ENCODE peak calls at places on chromosomes 1 and 21, in six cellular contexts. One of them, this sample, is unnamed.

GRCh38 chr21:24367936-24368335 is 1239.3 kb downstream of the MRPL39 start:
- DNase-seq in lower lobe of right lung: no peak
- DNase-seq in tibial nerve: no peak
- DNase-seq in MM.1S: no peak
- DNase-seq in transverse colon: no peak
- DNase-seq in fibroblast of pulmonary artery: peak
- DNase-seq in this sample: peak

GRCh38 chr1:171711643-171712042 is 30.2 kb downstream of the VAMP4 start:
- DNase-seq in lower lobe of right lung: no peak
- DNase-seq in tibial nerve: no peak
- DNase-seq in MM.1S: no peak
- DNase-seq in transverse colon: no peak
- DNase-seq in fibroblast of pulmonary artery: no peak
- DNase-seq in this sample: no peak

GRCh38 chr1:117661027-117661426 is 55.2 kb downstream of the TENT5C start:
- DNase-seq in lower lobe of right lung: no peak
- DNase-seq in tibial nerve: no peak
- DNase-seq in MM.1S: peak
- DNase-seq in transverse colon: no peak
- DNase-seq in fibroblast of pulmonary artery: no peak
- DNase-seq in this sample: no peak

GRCh38 chr1:96843196-96843595 is 121.6 kb downstream of the PTBP2 start:
- DNase-seq in lower lobe of right lung: no peak
- DNase-seq in tibial nerve: no peak
- DNase-seq in MM.1S: no peak
- DNase-seq in transverse colon: no peak
- DNase-seq in fibroblast of pulmonary artery: peak
- DNase-seq in this sample: no peak

GRCh38 chr1:71666609-71667008 is 585.8 kb upstream of the ZRANB2 start:
- DNase-seq in lower lobe of right lung: no peak
- DNase-seq in tibial nerve: no peak
- DNase-seq in MM.1S: no peak
- DNase-seq in transverse colon: no peak
- DNase-seq in fibroblast of pulmonary artery: peak
- DNase-seq in this sample: no peak

GRCh38 chr1:179025975-179026812 is 500 bp downstream of the FAM20B start:
- DNase-seq in lower lobe of right lung: peak
- DNase-seq in tibial nerve: peak
- DNase-seq in MM.1S: peak
- DNase-seq in transverse colon: peak
- DNase-seq in fibroblast of pulmonary artery: peak
- DNase-seq in this sample: no peak

GRCh38 chr1:30033276-30034104 is 689.9 kb downstream of the MATN1 start:
- DNase-seq in lower lobe of right lung: no peak
- DNase-seq in tibial nerve: no peak
- DNase-seq in MM.1S: no peak
- DNase-seq in transverse colon: no peak
- DNase-seq in fibroblast of pulmonary artery: no peak
- DNase-seq in this sample: no peak

GRCh38 chr21:43740497-43741156 is 21.7 kb downstream of the PDXK start:
- DNase-seq in lower lobe of right lung: peak
- DNase-seq in tibial nerve: peak
- DNase-seq in MM.1S: no peak
- DNase-seq in transverse colon: peak
- DNase-seq in fibroblast of pulmonary artery: peak
- DNase-seq in this sample: no peak

GRCh38 chr1:198605880-198606458 is 32.9 kb upstream of the PTPRC start:
- DNase-seq in lower lobe of right lung: no peak
- DNase-seq in tibial nerve: no peak
- DNase-seq in MM.1S: no peak
- DNase-seq in transverse colon: no peak
- DNase-seq in fibroblast of pulmonary artery: no peak
- DNase-seq in this sample: peak

GRCh38 chr21:38083534-38083933 is 167.3 kb upstream of the KCNJ6 start:
- DNase-seq in lower lobe of right lung: no peak
- DNase-seq in tibial nerve: no peak
- DNase-seq in MM.1S: no peak
- DNase-seq in transverse colon: no peak
- DNase-seq in fibroblast of pulmonary artery: no peak
- DNase-seq in this sample: no peak

GRCh38 chr1:11180342-11180744 is 8.8 kb upstream of the ANGPTL7 start:
- DNase-seq in lower lobe of right lung: no peak
- DNase-seq in tibial nerve: no peak
- DNase-seq in MM.1S: no peak
- DNase-seq in transverse colon: no peak
- DNase-seq in fibroblast of pulmonary artery: peak
- DNase-seq in this sample: peak

GRCh38 chr1:77280962-77281361 is 857 bp upstream of the AK5 start:
- DNase-seq in lower lobe of right lung: no peak
- DNase-seq in tibial nerve: no peak
- DNase-seq in MM.1S: no peak
- DNase-seq in transverse colon: no peak
- DNase-seq in fibroblast of pulmonary artery: no peak
- DNase-seq in this sample: no peak

GRCh38 chr1:171279234-171279633 is 30.9 kb downstream of the FMO1 start:
- DNase-seq in lower lobe of right lung: no peak
- DNase-seq in tibial nerve: no peak
- DNase-seq in MM.1S: no peak
- DNase-seq in transverse colon: no peak
- DNase-seq in fibroblast of pulmonary artery: no peak
- DNase-seq in this sample: no peak

GRCh38 chr1:59699227-59699847 is 115.4 kb upstream of the HOOK1 start:
- DNase-seq in lower lobe of right lung: no peak
- DNase-seq in tibial nerve: no peak
- DNase-seq in MM.1S: peak
- DNase-seq in transverse colon: no peak
- DNase-seq in fibroblast of pulmonary artery: peak
- DNase-seq in this sample: peak

GRCh38 chr1:89126234-89126580 is 293 bp upstream of the GBP2 start:
- DNase-seq in lower lobe of right lung: no peak
- DNase-seq in tibial nerve: no peak
- DNase-seq in MM.1S: no peak
- DNase-seq in transverse colon: no peak
- DNase-seq in fibroblast of pulmonary artery: no peak
- DNase-seq in this sample: no peak

GRCh38 chr1:69567847-69568434 is at the start of gene LRRC7:
- DNase-seq in lower lobe of right lung: no peak
- DNase-seq in tibial nerve: no peak
- DNase-seq in MM.1S: peak
- DNase-seq in transverse colon: no peak
- DNase-seq in fibroblast of pulmonary artery: no peak
- DNase-seq in this sample: no peak

GRCh38 chr1:80248886-80249285 is 1242.4 kb upstream of the ADGRL4 start:
- DNase-seq in lower lobe of right lung: no peak
- DNase-seq in tibial nerve: no peak
- DNase-seq in MM.1S: no peak
- DNase-seq in transverse colon: no peak
- DNase-seq in fibroblast of pulmonary artery: peak
- DNase-seq in this sample: no peak
- TF ChIP-seq CTCF in lower lobe of right lung: no peak
- TF ChIP-seq CTCF in tibial nerve: no peak
- TF ChIP-seq CTCF in MM.1S: no peak
- TF ChIP-seq CTCF in transverse colon: no peak
- TF ChIP-seq CTCF in fibroblast of pulmonary artery: no peak
- TF ChIP-seq CTCF in this sample: no peak

GRCh38 chr1:36622741-36623648 is 140.3 kb upstream of the CSF3R start:
- DNase-seq in lower lobe of right lung: no peak
- DNase-seq in tibial nerve: no peak
- DNase-seq in MM.1S: no peak
- DNase-seq in transverse colon: peak
- DNase-seq in fibroblast of pulmonary artery: no peak
- DNase-seq in this sample: no peak
- H3K4me3 ChIP-seq in lower lobe of right lung: no peak
- H3K4me3 ChIP-seq in tibial nerve: no peak
- H3K4me3 ChIP-seq in MM.1S: no peak
- H3K4me3 ChIP-seq in transverse colon: no peak
- H3K4me3 ChIP-seq in fibroblast of pulmonary artery: no peak
- H3K4me3 ChIP-seq in this sample: no peak

GRCh38 chr1:82598816-82599215 is 798.1 kb downstream of the ADGRL2 start:
- DNase-seq in lower lobe of right lung: no peak
- DNase-seq in tibial nerve: no peak
- DNase-seq in MM.1S: peak
- DNase-seq in transverse colon: no peak
- DNase-seq in fibroblast of pulmonary artery: no peak
- DNase-seq in this sample: no peak

GRCh38 chr1:82600314-82600713 is 799.6 kb downstream of the ADGRL2 start:
- DNase-seq in lower lobe of right lung: no peak
- DNase-seq in tibial nerve: no peak
- DNase-seq in MM.1S: no peak
- DNase-seq in transverse colon: no peak
- DNase-seq in fibroblast of pulmonary artery: no peak
- DNase-seq in this sample: no peak

DNA sequence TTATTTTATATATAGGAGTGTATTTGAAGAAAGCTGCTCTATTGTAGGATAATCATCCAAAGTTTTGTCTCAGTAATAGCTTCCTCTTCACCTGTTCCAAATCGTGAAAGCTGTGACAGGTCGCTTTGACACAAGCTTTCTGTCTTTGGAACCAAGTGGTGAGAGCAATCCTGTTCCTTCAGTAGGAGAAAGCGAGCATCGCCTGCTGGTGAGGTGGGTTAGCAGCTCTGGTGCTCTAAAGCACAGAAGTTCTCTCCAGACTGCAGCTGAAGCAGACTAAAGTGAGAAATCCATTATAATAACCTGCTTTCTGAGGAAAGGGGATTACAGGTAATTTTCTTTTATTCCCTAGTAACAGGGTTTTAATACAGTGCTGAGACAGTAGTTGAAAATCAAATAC is 803.8 kb downstream of the ADGRL2 start:
- DNase-seq in lower lobe of right lung: no peak
- DNase-seq in tibial nerve: no peak
- DNase-seq in MM.1S: no peak
- DNase-seq in transverse colon: no peak
- DNase-seq in fibroblast of pulmonary artery: no peak
- DNase-seq in this sample: no peak
- TF ChIP-seq CTCF in lower lobe of right lung: no peak
- TF ChIP-seq CTCF in tibial nerve: no peak
- TF ChIP-seq CTCF in MM.1S: no peak
- TF ChIP-seq CTCF in transverse colon: no peak
- TF ChIP-seq CTCF in fibroblast of pulmonary artery: no peak
- TF ChIP-seq CTCF in this sample: peak

DNA sequence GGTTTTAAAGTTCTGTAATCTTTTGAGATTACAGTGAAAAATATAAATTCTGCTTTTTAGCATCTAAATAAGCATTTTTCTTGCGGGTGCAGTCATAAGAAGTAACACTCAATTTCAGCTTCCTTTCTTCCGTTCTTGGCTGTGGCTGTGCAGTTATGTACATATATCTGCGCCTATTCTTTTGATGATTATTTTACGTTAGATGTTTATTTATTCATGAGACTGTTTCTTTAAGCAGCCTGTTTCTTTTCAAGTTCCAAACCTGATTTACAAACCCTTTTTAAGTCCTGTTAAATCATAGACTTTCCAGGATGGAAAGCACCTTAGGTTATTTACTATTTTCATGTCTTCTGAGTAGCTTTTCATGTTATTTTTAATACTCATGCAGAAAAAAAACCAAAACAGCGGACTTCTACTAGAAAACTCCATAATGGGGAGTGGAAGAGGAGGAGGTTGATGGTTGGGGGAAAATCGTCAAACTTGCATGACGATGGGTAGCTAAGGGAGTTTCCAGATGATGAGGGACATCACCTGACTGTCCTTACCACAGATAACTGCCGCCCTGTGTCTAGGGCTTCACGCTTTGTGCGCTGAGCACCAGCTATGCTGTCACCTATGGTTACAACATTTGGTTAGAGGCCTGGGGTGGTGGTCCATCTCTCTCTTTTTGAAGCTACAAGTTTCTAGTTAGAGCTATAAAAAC is 2.6 kb downstream of the PRDM2 start:
- DNase-seq in lower lobe of right lung: no peak
- DNase-seq in tibial nerve: no peak
- DNase-seq in MM.1S: no peak
- DNase-seq in transverse colon: peak
- DNase-seq in fibroblast of pulmonary artery: no peak
- DNase-seq in this sample: no peak
- H3K4me3 ChIP-seq in lower lobe of right lung: no peak
- H3K4me3 ChIP-seq in tibial nerve: no peak
- H3K4me3 ChIP-seq in MM.1S: no peak
- H3K4me3 ChIP-seq in transverse colon: no peak
- H3K4me3 ChIP-seq in fibroblast of pulmonary artery: no peak
- H3K4me3 ChIP-seq in this sample: no peak

GRCh38 chr1:6365047-6365446 is 28.5 kb downstream of the ACOT7 start:
- DNase-seq in lower lobe of right lung: no peak
- DNase-seq in tibial nerve: no peak
- DNase-seq in MM.1S: no peak
- DNase-seq in transverse colon: no peak
- DNase-seq in fibroblast of pulmonary artery: no peak
- DNase-seq in this sample: no peak

GRCh38 chr1:6367381-6368007 is 26.1 kb downstream of the ACOT7 start:
- DNase-seq in lower lobe of right lung: no peak
- DNase-seq in tibial nerve: no peak
- DNase-seq in MM.1S: no peak
- DNase-seq in transverse colon: no peak
- DNase-seq in fibroblast of pulmonary artery: no peak
- DNase-seq in this sample: no peak
- TF ChIP-seq CTCF in lower lobe of right lung: no peak
- TF ChIP-seq CTCF in tibial nerve: no peak
- TF ChIP-seq CTCF in MM.1S: no peak
- TF ChIP-seq CTCF in transverse colon: no peak
- TF ChIP-seq CTCF in fibroblast of pulmonary artery: no peak
- TF ChIP-seq CTCF in this sample: no peak

DNA sequence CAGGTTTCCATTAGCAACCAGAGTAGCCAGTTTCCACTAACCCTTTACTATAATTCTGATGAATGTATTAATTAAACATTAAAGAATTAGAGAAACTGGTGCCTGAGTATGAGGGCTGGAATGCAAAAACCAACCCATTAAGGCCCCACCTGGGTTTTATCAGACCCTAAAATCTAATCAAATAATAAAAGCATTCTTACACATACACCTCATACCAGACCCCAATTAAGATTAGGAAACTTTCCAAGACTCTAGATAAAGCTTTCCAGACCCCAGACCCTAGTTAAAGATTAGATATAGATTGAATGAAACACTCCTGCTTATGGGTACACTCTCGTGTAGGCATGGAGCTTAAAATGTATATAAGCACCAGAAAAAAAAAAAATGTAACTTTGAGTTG is 581.3 kb upstream of the BEND5 start:
- DNase-seq in lower lobe of right lung: no peak
- DNase-seq in tibial nerve: no peak
- DNase-seq in MM.1S: no peak
- DNase-seq in transverse colon: no peak
- DNase-seq in fibroblast of pulmonary artery: no peak
- DNase-seq in this sample: no peak
- H3K4me3 ChIP-seq in lower lobe of right lung: no peak
- H3K4me3 ChIP-seq in tibial nerve: no peak
- H3K4me3 ChIP-seq in MM.1S: no peak
- H3K4me3 ChIP-seq in transverse colon: no peak
- H3K4me3 ChIP-seq in fibroblast of pulmonary artery: no peak
- H3K4me3 ChIP-seq in this sample: no peak

GRCh38 chr1:209416009-209416408 is 167.5 kb upstream of the CAMK1G start:
- DNase-seq in lower lobe of right lung: no peak
- DNase-seq in tibial nerve: no peak
- DNase-seq in MM.1S: no peak
- DNase-seq in transverse colon: no peak
- DNase-seq in fibroblast of pulmonary artery: no peak
- DNase-seq in this sample: no peak
- TF ChIP-seq CTCF in lower lobe of right lung: no peak
- TF ChIP-seq CTCF in tibial nerve: no peak
- TF ChIP-seq CTCF in MM.1S: no peak
- TF ChIP-seq CTCF in transverse colon: no peak
- TF ChIP-seq CTCF in fibroblast of pulmonary artery: no peak
- TF ChIP-seq CTCF in this sample: no peak

This sample was measured in astrocyte of the cerebellum.